ENCODE peak calls at places on chromosome 16, in ten cellular contexts. O is H54, E is GM12878, I is H1, B is prostate gland, R is HepG2, H is adrenal gland, F is HCT116, C is lower leg skin, Q is breast epithelium. U is an unnamed sample.
A peak's percentile ranks its signal among the peaks of the same experiment; 100 is the strongest.

GRCh38 chr16:48542020-48542473 is 67.9 kb downstream of the N4BP1 start:
- DNase-seq in O (no peak), E (no peak), I (no peak), B (peak; percentile 42), R (no peak), H (peak; percentile 49), F (no peak), C (peak; percentile 91), Q (peak; percentile 64), U (no peak)

GRCh38 chr16:85202051-85202601 is 89.9 kb upstream of the CIBAR2 start:
- DNase-seq in O (no peak), E (no peak), I (no peak), B (no peak), R (no peak), H (no peak), F (no peak), C (no peak), Q (no peak), U (peak; percentile 62)

GRCh38 chr16:12113581-12114375 is 137.2 kb downstream of the SNX29 start:
- DNase-seq in O (no peak), E (no peak), I (no peak), B (no peak), R (no peak), H (no peak), F (no peak), C (no peak), Q (no peak), U (no peak)

GRCh38 chr16:47644166-47644565 is 183.0 kb downstream of the PHKB start:
- DNase-seq in O (peak; percentile 8), E (no peak), I (no peak), B (no peak), R (no peak), H (peak; percentile 21), F (no peak), C (no peak), Q (no peak), U (no peak)

GRCh38 chr16:89815639-89816348 is 653 bp downstream of the FANCA start:
- DNase-seq in O (peak; percentile 29), E (no peak), I (no peak), B (no peak), R (no peak), H (no peak), F (no peak), C (no peak), Q (no peak), U (no peak)

GRCh38 chr16:56773531-56773930 is 43.6 kb downstream of the NUP93 start:
- DNase-seq in O (no peak), E (no peak), I (no peak), B (peak; percentile 45), R (no peak), H (no peak), F (no peak), C (no peak), Q (no peak), U (no peak)

GRCh38 chr16:19555938-19556778 is 655 bp downstream of the VPS35L start:
- DNase-seq in O (no peak), E (peak; percentile 13), I (peak; percentile 77), B (no peak), R (no peak), H (peak; percentile 28), F (peak; percentile 59), C (no peak), Q (no peak), U (peak; percentile 31)

GRCh38 chr16:85917012-85917411 is 18.1 kb downstream of the IRF8 start:
- DNase-seq in O (no peak), E (no peak), I (no peak), B (no peak), R (no peak), H (no peak), F (no peak), C (no peak), Q (no peak), U (no peak)

GRCh38 chr16:49876716-49877129 is 20.8 kb upstream of the ZNF423 start:
- DNase-seq in O (peak; percentile 72), E (no peak), I (peak; percentile 69), B (no peak), R (no peak), H (peak; percentile 47), F (no peak), C (peak; percentile 94), Q (peak; percentile 20), U (peak; percentile 68)

GRCh38 chr16:4936181-4936990 is 562 bp downstream of the PPL start:
- DNase-seq in O (no peak), E (no peak), I (no peak), B (peak; percentile 40), R (no peak), H (no peak), F (no peak), C (no peak), Q (peak; percentile 57), U (peak; percentile 46)

GRCh38 chr16:424033-424622 is 1.3 kb upstream of the RAB11FIP3 start:
- DNase-seq in O (peak; percentile 92), E (no peak), I (no peak), B (peak; percentile 91), R (peak; percentile 30), H (peak; percentile 90), F (no peak), C (peak; percentile 94), Q (peak; percentile 94), U (peak; percentile 65)

GRCh38 chr16:52617591-52617990 is 70.6 kb upstream of the TOX3 start:
- DNase-seq in O (no peak), E (no peak), I (no peak), B (no peak), R (no peak), H (no peak), F (no peak), C (no peak), Q (no peak), U (no peak)

GRCh38 chr16:51569204-51569911 is 418.3 kb upstream of the SALL1 start:
- DNase-seq in O (no peak), E (no peak), I (no peak), B (no peak), R (no peak), H (peak; percentile 15), F (no peak), C (no peak), Q (no peak), U (no peak)

GRCh38 chr16:79253100-79253631 is 347.4 kb downstream of the MAF start:
- DNase-seq in O (no peak), E (no peak), I (no peak), B (no peak), R (peak; percentile 71), H (no peak), F (no peak), C (peak; percentile 34), Q (no peak), U (peak; percentile 78)

GRCh38 chr16:85462405-85463227 is 150.5 kb upstream of the GSE1 start:
- DNase-seq in O (peak; percentile 41), E (no peak), I (no peak), B (no peak), R (no peak), H (peak; percentile 57), F (no peak), C (no peak), Q (no peak), U (peak; percentile 66)

GRCh38 chr16:69311115-69311532 is at the start of gene VPS4A:
- DNase-seq in O (peak; percentile 95), E (peak; percentile 89), I (peak; percentile 88), B (peak; percentile 95), R (peak; percentile 92), H (peak; percentile 97), F (peak; percentile 89), C (peak; percentile 99), Q (peak; percentile 94), U (peak; percentile 96)

GRCh38 chr16:69307856-69308255 is 3.3 kb upstream of the VPS4A start:
- DNase-seq in O (no peak), E (no peak), I (no peak), B (no peak), R (no peak), H (no peak), F (no peak), C (no peak), Q (no peak), U (no peak)

GRCh38 chr16:69309316-69309715 is 1.8 kb upstream of the VPS4A start:
- DNase-seq in O (no peak), E (no peak), I (no peak), B (no peak), R (no peak), H (no peak), F (no peak), C (peak; percentile 86), Q (no peak), U (no peak)

GRCh38 chr16:69311533-69312388 is 611 bp downstream of the VPS4A start:
- DNase-seq in O (peak; percentile 50), E (no peak), I (no peak), B (no peak), R (peak; percentile 65), H (peak; percentile 42), F (no peak), C (peak; percentile 87), Q (peak; percentile 24), U (peak; percentile 49)

GRCh38 chr16:69310479-69311114 is 553 bp upstream of the VPS4A start:
- DNase-seq in O (no peak), E (no peak), I (no peak), B (no peak), R (no peak), H (no peak), F (no peak), C (no peak), Q (no peak), U (no peak)
- TF ChIP-seq POLR2A in O (no peak), E (no peak), I (no peak), B (no peak), R (peak; percentile 81), H (no peak), F (no peak), C (no peak), Q (no peak), U (no peak)

DNA sequence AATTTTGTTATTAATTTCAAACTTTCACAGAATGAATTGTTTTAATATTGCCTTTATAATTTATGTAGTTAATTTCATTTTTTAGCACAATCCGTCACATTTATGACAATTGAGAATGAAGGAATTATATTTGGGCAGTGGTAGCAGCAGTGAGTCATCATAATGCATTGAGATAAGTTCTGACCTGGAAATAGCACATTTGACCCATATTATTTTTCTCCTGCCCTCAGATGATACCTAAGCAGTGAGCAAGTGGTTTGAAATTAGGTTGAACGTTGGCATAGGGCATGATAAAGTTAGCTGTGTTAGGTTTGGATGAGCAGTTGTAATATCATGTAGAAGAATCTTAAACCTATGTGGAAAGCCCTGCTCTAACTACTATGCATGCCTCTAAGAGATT is 1431.3 kb upstream of the CDH8 start:
- DNase-seq in O (no peak), E (no peak), I (no peak), B (no peak), R (no peak), H (no peak), F (no peak), C (no peak), Q (no peak), U (no peak)
- TF ChIP-seq POLR2A in O (no peak), E (no peak), I (no peak), B (no peak), R (no peak), H (no peak), F (no peak), C (no peak), Q (no peak), U (no peak)

GRCh38 chr16:1991588-1992474 is 2.1 kb downstream of the SYNGR3 start:
- DNase-seq in O (no peak), E (peak; percentile 37), I (peak; percentile 85), B (peak; percentile 85), R (no peak), H (peak; percentile 98), F (peak; percentile 61), C (peak; percentile 98), Q (peak; percentile 87), U (peak; percentile 95)
- TF ChIP-seq POLR2A in O (no peak), E (peak; percentile 84), I (no peak), B (peak; percentile 53), R (no peak), H (no peak), F (no peak), C (no peak), Q (no peak), U (no peak)

GRCh38 chr16:69324013-69324531 is 6.3 kb downstream of the PDF start:
- DNase-seq in O (no peak), E (no peak), I (no peak), B (peak; percentile 37), R (no peak), H (peak; percentile 63), F (no peak), C (peak; percentile 86), Q (no peak), U (peak; percentile 46)
- TF ChIP-seq POLR2A in O (no peak), E (no peak), I (peak; percentile 48), B (no peak), R (no peak), H (no peak), F (no peak), C (no peak), Q (no peak), U (no peak)